ENCODE peak calls at places on chromosomes 1 and 21, in eight cellular contexts. C is CD8-positive, alpha-beta T cell; X is heart right ventricle; J is bronchial epithelial cell; F is psoas muscle; N is mesothelial cell of epicardium; S is chondrocyte; Q is fibroblast of lung. B is an unnamed sample.
A peak's percentile ranks its signal among the peaks of the same experiment; 100 is the strongest.

GRCh38 chr1:43293896-43294760 is 6.7 kb upstream of the TIE1 start:
- DNase-seq in C (no peak), X (no peak), J (peak; percentile 65), F (no peak), N (no peak), S (no peak), Q (peak; percentile 53), B (no peak)

GRCh38 chr21:36135391-36136094 is 664 bp downstream of the CBR3 start:
- DNase-seq in C (peak; percentile 42), X (peak; percentile 83), J (peak; percentile 79), F (peak; percentile 78), N (peak; percentile 67), S (peak; percentile 63), Q (peak; percentile 80), B (peak; percentile 61)

GRCh38 chr1:119330062-119330939 is 38.3 kb upstream of the HAO2 start:
- DNase-seq in C (no peak), X (no peak), J (peak; percentile 39), F (no peak), N (no peak), S (no peak), Q (no peak), B (no peak)

GRCh38 chr1:8373547-8374270 is 55.8 kb downstream of the SLC45A1 start:
- DNase-seq in C (no peak), X (peak; percentile 68), J (peak; percentile 56), F (peak; percentile 74), N (no peak), S (no peak), Q (peak; percentile 78), B (no peak)

GRCh38 chr21:20790113-20790512 is 208.1 kb upstream of the NCAM2 start:
- DNase-seq in C (no peak), X (no peak), J (no peak), F (no peak), N (no peak), S (no peak), Q (no peak), B (no peak)

GRCh38 chr1:221573727-221574126 is 168.2 kb downstream of the DUSP10 start:
- DNase-seq in C (no peak), X (peak; percentile 42), J (peak; percentile 15), F (no peak), N (no peak), S (no peak), Q (peak; percentile 31), B (no peak)

GRCh38 chr1:54481201-54481884 is 66.7 kb upstream of the ACOT11 start:
- DNase-seq in C (no peak), X (no peak), J (no peak), F (no peak), N (no peak), S (no peak), Q (no peak), B (no peak)

GRCh38 chr1:23574265-23574754 is 15.0 kb upstream of the ID3 start:
- DNase-seq in C (no peak), X (no peak), J (no peak), F (no peak), N (no peak), S (no peak), Q (no peak), B (no peak)

GRCh38 chr1:6496360-6496704 is 4.9 kb upstream of the PLEKHG5 start:
- DNase-seq in C (no peak), X (no peak), J (no peak), F (no peak), N (no peak), S (no peak), Q (no peak), B (no peak)

GRCh38 chr1:65148548-65149390 is 766 bp downstream of the AK4 start:
- DNase-seq in C (peak; percentile 9), X (peak; percentile 60), J (peak; percentile 30), F (peak; percentile 42), N (peak; percentile 56), S (peak; percentile 89), Q (peak; percentile 3), B (peak; percentile 17)

GRCh38 chr1:28509705-28510349 is 4.0 kb downstream of the RCC1 start:
- DNase-seq in C (peak; percentile 37), X (no peak), J (peak; percentile 29), F (no peak), N (no peak), S (no peak), Q (peak; percentile 30), B (no peak)

GRCh38 chr1:204350265-204350664 is 9.5 kb downstream of the PLEKHA6 start:
- DNase-seq in C (no peak), X (no peak), J (no peak), F (no peak), N (no peak), S (no peak), Q (no peak), B (no peak)

GRCh38 chr1:158426137-158426536 is at the start of gene OR10K2:
- DNase-seq in C (no peak), X (no peak), J (no peak), F (no peak), N (no peak), S (no peak), Q (no peak), B (no peak)

GRCh38 chr1:158425020-158425419 is 1.0 kb downstream of the OR10K2 start:
- DNase-seq in C (no peak), X (no peak), J (no peak), F (no peak), N (no peak), S (no peak), Q (no peak), B (no peak)

GRCh38 chr1:158417586-158417985 is 8.5 kb downstream of the OR10K2 start:
- DNase-seq in C (no peak), X (no peak), J (no peak), F (no peak), N (no peak), S (no peak), Q (no peak), B (no peak)

GRCh38 chr1:158422215-158422614 is 3.8 kb downstream of the OR10K2 start:
- DNase-seq in C (no peak), X (no peak), J (no peak), F (no peak), N (no peak), S (no peak), Q (no peak), B (no peak)
- TF ChIP-seq CTCF in C (no peak), X (no peak), J (no peak), F (no peak), N (no peak), S (no peak), Q (no peak), B (no peak)

GRCh38 chr1:154324669-154325582 is at the start of gene ATP8B2:
- DNase-seq in C (peak; percentile 86), X (peak; percentile 74), J (peak; percentile 61), F (peak; percentile 69), N (peak; percentile 83), S (no peak), Q (peak; percentile 72), B (peak; percentile 90)

GRCh38 chr1:154323493-154323892 is 1.8 kb upstream of the ATP8B2 start:
- DNase-seq in C (no peak), X (no peak), J (no peak), F (no peak), N (no peak), S (no peak), Q (no peak), B (no peak)

GRCh38 chr1:154324241-154324640 is 1.1 kb upstream of the ATP8B2 start:
- DNase-seq in C (no peak), X (no peak), J (no peak), F (no peak), N (no peak), S (no peak), Q (no peak), B (no peak)

GRCh38 chr1:154318386-154318785 is 2.5 kb upstream of the AQP10 start:
- DNase-seq in C (no peak), X (no peak), J (peak; percentile 26), F (no peak), N (no peak), S (no peak), Q (no peak), B (no peak)

GRCh38 chr1:154320882-154321608 is at the start of gene AQP10:
- DNase-seq in C (no peak), X (no peak), J (peak; percentile 92), F (no peak), N (no peak), S (no peak), Q (no peak), B (no peak)
- TF ChIP-seq CTCF in C (no peak), X (no peak), J (no peak), F (no peak), N (no peak), S (no peak), Q (no peak), B (no peak)

GRCh38 chr1:158249646-158250045 is 4.6 kb upstream of the CD1A start:
- DNase-seq in C (no peak), X (no peak), J (no peak), F (no peak), N (no peak), S (no peak), Q (no peak), B (no peak)

GRCh38 chr1:158248122-158248521 is 6.1 kb upstream of the CD1A start:
- DNase-seq in C (no peak), X (no peak), J (no peak), F (no peak), N (no peak), S (no peak), Q (no peak), B (no peak)

GRCh38 chr1:158248771-158249170 is 5.5 kb upstream of the CD1A start:
- DNase-seq in C (no peak), X (no peak), J (no peak), F (no peak), N (no peak), S (no peak), Q (no peak), B (no peak)

GRCh38 chr1:158251160-158251559 is 3.1 kb upstream of the CD1A start:
- DNase-seq in C (no peak), X (no peak), J (no peak), F (no peak), N (no peak), S (no peak), Q (no peak), B (no peak)

DNA sequence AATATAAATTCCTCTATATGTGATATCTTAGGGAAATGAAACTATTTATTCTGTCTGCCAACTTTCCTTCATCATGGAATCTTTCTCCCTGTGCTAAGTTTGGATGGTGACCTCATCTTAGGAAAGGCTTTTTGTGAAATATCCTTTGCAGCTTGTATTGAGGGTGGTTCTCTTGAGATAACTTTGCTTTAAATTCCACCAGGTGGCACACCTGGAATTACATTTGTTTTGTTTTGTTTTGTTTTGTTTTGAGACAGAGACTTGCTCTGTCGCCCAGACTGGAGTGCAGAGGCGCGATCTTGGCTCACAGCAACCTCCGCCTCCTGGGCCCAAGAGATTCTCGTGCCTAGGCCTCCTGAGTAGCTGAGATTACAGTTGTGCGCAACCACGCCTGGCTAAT is 7.6 kb upstream of the CD1A start:
- DNase-seq in C (no peak), X (no peak), J (peak; percentile 32), F (no peak), N (no peak), S (no peak), Q (no peak), B (no peak)
- TF ChIP-seq CTCF in C (no peak), X (no peak), J (peak; percentile 15), F (no peak), N (no peak), S (no peak), Q (no peak), B (no peak)

DNA sequence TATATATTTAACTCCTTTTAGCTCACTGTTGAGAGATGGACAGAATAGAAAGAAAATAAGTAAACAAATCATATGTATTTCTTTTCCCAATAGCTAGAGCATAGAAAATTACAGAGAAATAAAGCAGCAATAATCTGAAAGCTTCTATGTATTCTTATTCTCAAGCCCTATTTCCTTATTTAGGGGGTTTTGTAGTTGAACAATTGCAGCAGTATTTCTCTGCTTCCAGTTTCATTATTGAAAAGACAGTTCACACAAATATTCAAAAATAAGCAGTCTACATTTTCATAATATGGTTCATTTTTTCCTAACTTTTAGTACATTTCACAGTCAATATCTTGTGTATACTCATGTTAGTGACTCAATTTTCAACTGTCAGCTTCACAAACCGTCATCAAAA is 638.2 kb downstream of the MRPL39 start:
- DNase-seq in C (no peak), X (no peak), J (no peak), F (no peak), N (no peak), S (no peak), Q (no peak), B (no peak)
- TF ChIP-seq CTCF in C (no peak), X (no peak), J (no peak), F (no peak), N (no peak), S (no peak), Q (no peak), B (no peak)

B was measured in neural crest cell.